ENCODE peak calls at places on chromosomes 5 and 9, in nine cellular contexts. C is CD4-positive, CD25-positive, alpha-beta regulatory T cell; Z is activated T-helper 9 cell treated with anti-CD3 and anti-CD28 coated beads, Interleukin-2, amount 50 U/mL, for 16 hours; P is A549; M is GM12891; X is EH; Y is endothelial cell of umbilical vein; H is activated CD4-positive, alpha-beta T cell treated with anti-CD3 and anti-CD28 coated beads for 1 hour; Q is hepatocyte. J is an unnamed sample.

GRCh38 chr5:152736906-152737305 is 331.8 kb upstream of the NMUR2 start:
- DNase-seq in Z (no peak), M (no peak), H (no peak), X (no peak), C (no peak), Y (no peak), Q (no peak), P (no peak), J (no peak)

GRCh38 chr9:91164724-91165520 is 196.8 kb downstream of the AUH start:
- DNase-seq in H (peak), P (peak), C (peak), Y (peak), X (peak), Z (peak), M (no peak), Q (peak), J (peak)

GRCh38 chr5:80437326-80437725 is 29.5 kb downstream of the ZFYVE16 start:
- DNase-seq in M (no peak), H (no peak), C (no peak), Z (no peak), Q (no peak), Y (no peak), P (no peak), X (no peak), J (no peak)

GRCh38 chr9:5949103-5949699 is 58.5 kb downstream of the MLANA start:
- DNase-seq in Q (peak), P (no peak), H (no peak), Z (no peak), Y (no peak), X (peak), C (peak), M (no peak), J (peak)

GRCh38 chr5:143315929-143316328 is 87.6 kb downstream of the NR3C1 start:
- DNase-seq in P (no peak), C (no peak), X (no peak), Q (no peak), Z (no peak), H (no peak), Y (no peak), M (no peak), J (no peak)

GRCh38 chr9:129176786-129177442 is 1.1 kb downstream of the IER5L start:
- DNase-seq in P (no peak), Q (peak), Z (no peak), C (peak), X (peak), H (no peak), Y (peak), M (no peak), J (peak)

GRCh38 chr5:90037646-90038045 is 371.9 kb downstream of the CETN3 start:
- DNase-seq in C (no peak), Z (no peak), Q (peak), P (no peak), X (no peak), M (no peak), Y (no peak), H (no peak), J (no peak)

GRCh38 chr5:138849439-138849838 is 25.7 kb downstream of the LRRTM2 start:
- DNase-seq in C (no peak), M (no peak), X (peak), H (no peak), Q (no peak), Y (no peak), Z (no peak), P (no peak), J (no peak)

GRCh38 chr5:113178073-113178779 is 201.6 kb downstream of the DCP2 start:
- DNase-seq in C (no peak), P (no peak), X (no peak), Q (no peak), M (no peak), Z (no peak), H (no peak), Y (no peak), J (no peak)

GRCh38 chr5:136639616-136640015 is 274.3 kb upstream of the TRPC7 start:
- DNase-seq in X (no peak), Q (no peak), H (no peak), Y (no peak), P (no peak), M (no peak), C (no peak), Z (no peak), J (no peak)

GRCh38 chr5:83096660-83097334 is 19.4 kb downstream of the XRCC4 start:
- DNase-seq in Y (no peak), Z (no peak), X (peak), Q (no peak), M (no peak), P (no peak), C (no peak), H (no peak), J (no peak)

GRCh38 chr9:112755675-112756074 is 5.1 kb downstream of the SNX30 start:
- DNase-seq in Y (no peak), C (no peak), Q (peak), M (no peak), X (peak), H (no peak), Z (no peak), P (no peak), J (no peak)

GRCh38 chr9:75169623-75170022 is 81.3 kb downstream of the OSTF1 start:
- DNase-seq in Q (no peak), P (no peak), M (no peak), C (no peak), Y (peak), H (no peak), Z (no peak), X (peak), J (peak)

GRCh38 chr5:136053336-136054121 is 24.7 kb downstream of the TGFBI start:
- DNase-seq in P (peak), Q (peak), M (no peak), C (no peak), H (no peak), Y (peak), X (peak), Z (no peak), J (no peak)

GRCh38 chr9:13140843-13141592 is 138.5 kb downstream of the MPDZ start:
- DNase-seq in Q (no peak), H (no peak), Z (no peak), X (no peak), Y (peak), P (no peak), C (no peak), M (no peak), J (no peak)

GRCh38 chr9:79588488-79588887 is 16.7 kb downstream of the TLE4 start:
- DNase-seq in Y (no peak), Q (no peak), Z (no peak), X (no peak), P (no peak), M (no peak), C (no peak), H (no peak), J (no peak)

GRCh38 chr5:78377718-78378105 is 17.3 kb downstream of the SCAMP1 start:
- DNase-seq in H (no peak), P (no peak), X (peak), M (no peak), Z (no peak), Y (no peak), Q (no peak), C (no peak), J (no peak)

GRCh38 chr5:527646-528591 is 3.7 kb upstream of the SLC9A3 start:
- DNase-seq in Q (no peak), Y (no peak), Z (no peak), M (peak), C (no peak), X (no peak), P (no peak), H (no peak), J (no peak)

GRCh38 chr5:33994845-33995244 is 10.4 kb upstream of the SLC45A2 start:
- DNase-seq in H (no peak), P (no peak), X (peak), Y (no peak), C (no peak), Q (no peak), Z (no peak), M (no peak), J (no peak)

GRCh38 chr5:10310073-10310779 is 2.5 kb upstream of the CMBL start:
- DNase-seq in Y (no peak), C (no peak), Z (no peak), Q (peak), H (no peak), X (peak), P (peak), M (no peak), J (no peak)

GRCh38 chr5:138439537-138440225 is 824 bp downstream of the REEP2 start:
- DNase-seq in C (no peak), H (no peak), X (peak), Q (peak), P (no peak), Z (no peak), Y (no peak), M (no peak), J (no peak)

GRCh38 chr5:75277463-75277862 is 40.8 kb upstream of the ANKRD31 start:
- DNase-seq in H (no peak), M (no peak), C (no peak), Z (no peak), Y (no peak), P (no peak), Q (peak), X (no peak), J (no peak)